ENCODE peak calls at places on chromosomes 16 and 17, in four cellular contexts. X, Y, U and Z are unnamed samples.

GRCh38 chr17:69729937-69730336 is 315.4 kb downstream of the MAP2K6 start:
- DNase-seq in X (peak), U (no peak), Y (no peak), Z (no peak)

GRCh38 chr17:42849031-42849430 is 2.0 kb upstream of the AOC3 start:
- DNase-seq in X (no peak), Y (no peak), U (no peak), Z (no peak)

GRCh38 chr16:19177111-19177747 is 9.2 kb downstream of the SYT17 start:
- DNase-seq in U (no peak), Y (no peak), X (peak), Z (no peak)

GRCh38 chr17:41919840-41920579 is 1.3 kb upstream of the ACLY start:
- DNase-seq in U (peak), Y (peak), X (peak), Z (peak)

GRCh38 chr16:66933776-66934137 is 445 bp downstream of the CIAO2B start:
- DNase-seq in X (no peak), U (no peak), Y (no peak), Z (no peak)

GRCh38 chr17:61338000-61338864 is 61.4 kb upstream of the TBX2 start:
- DNase-seq in Y (no peak), X (peak), U (no peak), Z (no peak)

GRCh38 chr16:931651-932500 is 38.9 kb downstream of the LMF1 start:
- DNase-seq in Y (no peak), U (no peak), X (no peak), Z (peak)

GRCh38 chr16:57262841-57263584 is 18.0 kb downstream of the ARL2BP start:
- DNase-seq in X (no peak), Y (no peak), U (no peak), Z (peak)

GRCh38 chr17:62869885-62870580 is 61.9 kb upstream of the MARCHF10 start:
- DNase-seq in Y (no peak), X (peak), U (no peak), Z (no peak)

GRCh38 chr16:5396880-5397279 is 299.3 kb upstream of the EEF2KMT start:
- DNase-seq in X (no peak), Y (no peak), U (no peak), Z (no peak)

GRCh38 chr17:3667366-3668278 is 756 bp downstream of the TAX1BP3 start:
- DNase-seq in U (peak), X (peak), Y (peak), Z (peak)

GRCh38 chr17:32519769-32520701 is 33.2 kb downstream of the CDK5R1 start:
- DNase-seq in U (peak), X (no peak), Y (no peak), Z (no peak)

GRCh38 chr16:8621572-8622314 is at the start of gene METTL22:
- DNase-seq in U (peak), X (peak), Y (peak), Z (peak)

GRCh38 chr16:30077656-30078055 is 1.9 kb downstream of the PPP4C start:
- DNase-seq in U (no peak), X (no peak), Y (no peak), Z (no peak)

GRCh38 chr16:1984347-1985225 is 593 bp downstream of the GFER start:
- DNase-seq in Y (peak), U (peak), X (no peak), Z (no peak)

GRCh38 chr17:3712811-3713463 is 10.8 kb upstream of the HASPIN start:
- DNase-seq in U (no peak), X (no peak), Y (no peak), Z (no peak)

GRCh38 chr17:18116078-18116477 is 7.5 kb downstream of the MYO15A start:
- DNase-seq in U (no peak), X (no peak), Y (no peak), Z (no peak)

GRCh38 chr16:2085669-2086068 is 37.9 kb downstream of the TSC2 start:
- DNase-seq in U (no peak), X (no peak), Y (no peak), Z (no peak)

GRCh38 chr16:51271156-51271555 is 120.1 kb upstream of the SALL1 start:
- DNase-seq in X (no peak), U (no peak), Y (no peak), Z (no peak)

GRCh38 chr16:11780988-11781680 is 15.9 kb downstream of the ZC3H7A start:
- DNase-seq in Y (no peak), U (no peak), X (peak), Z (no peak)

DNA sequence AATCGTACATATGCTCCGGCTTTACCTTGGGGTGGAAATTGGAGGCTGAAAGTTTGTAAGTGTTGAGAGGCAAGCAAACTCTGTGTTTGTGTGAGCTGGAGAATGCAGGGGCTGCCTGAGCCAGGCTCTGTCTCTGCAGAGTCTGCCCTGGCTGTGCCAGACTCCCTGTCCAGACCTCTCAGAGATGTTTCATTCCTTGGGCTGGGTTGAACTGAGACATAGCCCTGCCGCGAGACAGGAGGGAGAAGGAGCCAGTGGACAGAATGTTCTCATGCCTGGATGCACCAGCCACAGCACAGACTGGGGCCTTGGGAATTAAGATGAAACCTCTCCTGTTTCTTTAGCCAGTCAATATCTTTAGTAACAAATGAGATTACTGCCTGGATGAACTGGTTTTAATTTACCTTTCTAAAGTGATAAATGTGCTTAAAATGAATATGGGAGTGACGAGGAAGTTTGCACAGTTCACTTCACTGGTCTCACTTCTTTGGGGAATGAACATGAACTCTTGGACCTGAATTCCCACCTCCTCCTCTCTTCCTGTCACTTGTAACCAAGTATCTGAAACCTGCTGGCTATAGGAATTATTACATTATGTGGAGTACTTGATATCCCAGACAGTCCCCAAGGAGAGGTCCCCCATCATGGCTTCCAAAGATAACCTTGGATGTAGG is 40.1 kb downstream of the YPEL2 start:
- DNase-seq in U (peak), Y (peak), X (peak), Z (peak)
- H3K4me3 ChIP-seq in U (no peak), Y (peak), X (no peak), Z (no peak)

GRCh38 chr16:28609631-28610594 is at the start of gene SULT1A1:
- DNase-seq in Y (peak), X (peak), U (peak), Z (peak)
- H3K4me3 ChIP-seq in Y (peak), X (peak), U (no peak), Z (peak)

GRCh38 chr17:45745843-45746494 is 38.2 kb upstream of the CRHR1 start:
- DNase-seq in U (no peak), X (no peak), Y (no peak), Z (peak)

GRCh38 chr17:45740553-45741330 is 43.4 kb upstream of the CRHR1 start:
- DNase-seq in X (peak), U (no peak), Y (peak), Z (peak)

GRCh38 chr17:45739786-45740185 is 44.3 kb upstream of the CRHR1 start:
- DNase-seq in U (no peak), X (no peak), Y (no peak), Z (no peak)

GRCh38 chr17:45742251-45742650 is 41.9 kb upstream of the CRHR1 start:
- DNase-seq in X (no peak), U (no peak), Y (no peak), Z (no peak)

DNA sequence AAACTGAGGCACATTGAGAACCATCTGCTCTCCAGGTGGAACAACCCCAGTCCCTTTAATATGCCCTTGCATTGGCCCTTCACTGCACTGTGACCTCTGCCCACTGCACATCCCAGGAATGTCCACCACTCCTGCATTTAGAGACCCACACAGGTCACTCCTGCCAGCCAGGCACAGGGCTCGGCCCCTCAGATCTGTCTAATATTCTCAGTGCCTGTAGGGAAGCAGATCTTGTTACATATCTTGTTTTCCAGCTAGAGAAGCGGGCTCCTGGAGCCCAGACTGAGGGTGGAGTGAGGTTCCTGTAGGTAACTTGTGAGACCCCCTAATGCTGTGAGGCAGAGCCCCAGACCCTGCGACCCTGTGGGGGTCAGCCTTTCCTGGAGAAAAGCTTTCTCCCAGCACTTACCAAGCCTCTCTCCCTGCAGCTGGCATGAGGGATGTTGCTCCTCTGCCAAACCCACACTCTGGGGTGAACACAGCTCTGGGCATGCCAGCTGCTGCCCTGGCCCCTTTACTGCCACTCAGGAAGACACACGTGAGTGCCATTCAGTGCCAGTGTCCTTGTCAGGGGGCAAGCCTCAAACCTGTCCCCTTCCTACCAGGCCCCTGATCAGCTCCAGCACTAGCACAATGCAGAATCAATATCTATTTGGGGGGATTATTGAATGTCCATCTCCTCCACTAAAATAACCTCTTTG is 40.3 kb upstream of the CRHR1 start:
- DNase-seq in Y (no peak), U (no peak), X (no peak), Z (peak)
- H3K4me3 ChIP-seq in Y (no peak), U (no peak), X (no peak), Z (no peak)

DNA sequence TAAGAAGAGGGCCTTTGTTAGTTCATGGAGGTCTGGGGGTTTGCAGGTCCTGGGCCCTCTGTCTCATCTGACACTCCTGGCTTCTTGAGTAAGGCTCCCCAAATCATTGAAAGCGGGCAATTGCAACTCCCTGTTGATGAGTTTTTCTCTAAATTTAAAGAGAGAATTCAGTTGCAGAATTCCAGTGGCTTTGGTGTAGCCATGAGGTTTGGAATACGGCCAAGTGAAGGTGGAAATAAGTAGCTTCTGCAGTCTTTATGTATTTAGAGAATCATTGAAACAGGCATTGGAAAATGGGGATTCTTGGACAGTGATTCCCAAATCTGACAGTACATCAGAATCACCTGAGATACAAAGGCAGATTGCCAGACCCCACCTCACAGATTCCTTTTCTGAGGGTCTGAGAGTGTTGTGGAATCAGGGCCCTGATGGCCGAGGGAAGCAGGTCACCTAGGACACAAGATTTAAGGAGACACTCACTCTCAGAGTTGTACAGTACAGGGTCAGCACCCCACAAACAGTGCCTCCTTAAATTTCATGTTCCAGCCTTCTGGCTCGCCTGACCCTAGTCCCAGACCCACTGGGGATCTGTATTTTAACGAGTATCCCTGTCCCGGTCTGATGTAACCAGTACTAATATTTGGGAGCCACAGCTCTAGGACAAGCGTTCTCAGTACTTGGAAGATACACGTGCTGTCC is 37.7 kb downstream of the YPEL2 start:
- DNase-seq in X (no peak), U (no peak), Y (no peak), Z (no peak)
- H3K4me3 ChIP-seq in X (no peak), U (no peak), Y (peak), Z (no peak)